ENCODE peak calls at places on chromosomes 12 and 14, in six cellular contexts. D is GM23248, B is thoracic aorta, S is amygdala, Q is neural progenitor cell, X is heart left ventricle. M is an unnamed sample.

GRCh38 chr14:96852823-96853422 is 55.7 kb downstream of the VRK1 start:
- DNase-seq in D (peak), B (no peak), S (no peak), Q (peak), X (no peak), M (peak)

GRCh38 chr12:55745361-55746146 is 2.6 kb downstream of the GDF11 start:
- DNase-seq in D (peak), B (no peak), S (no peak), Q (peak), X (no peak), M (peak)

GRCh38 chr14:88551094-88551870 is 3.5 kb downstream of the PTPN21 start:
- DNase-seq in D (peak), B (no peak), S (peak), Q (peak), X (peak), M (peak)

GRCh38 chr12:105773501-105773900 is 365.3 kb downstream of the NUAK1 start:
- DNase-seq in D (no peak), B (no peak), S (peak), Q (no peak), X (no peak), M (peak)

GRCh38 chr14:58133739-58134138 is 18.3 kb downstream of the ARMH4 start:
- DNase-seq in D (peak), B (no peak), S (no peak), Q (no peak), X (no peak), M (no peak)

GRCh38 chr14:87975636-87976035 is 17.3 kb downstream of the GALC start:
- DNase-seq in D (peak), B (no peak), S (no peak), Q (no peak), X (no peak), M (no peak)

GRCh38 chr12:49832836-49833421 is 4.7 kb upstream of the NCKAP5L start:
- DNase-seq in D (peak), B (no peak), S (no peak), Q (no peak), X (no peak), M (no peak)

GRCh38 chr14:61563880-61564622 is 131.3 kb upstream of the HIF1A start:
- DNase-seq in D (no peak), B (no peak), S (no peak), Q (no peak), X (no peak), M (no peak)

GRCh38 chr14:105398726-105399440 is 545 bp downstream of the TEX22 start:
- DNase-seq in D (peak), B (no peak), S (no peak), Q (no peak), X (no peak), M (peak)

GRCh38 chr12:108939594-108939993 is 59.7 kb downstream of the DAO start:
- DNase-seq in D (peak), B (no peak), S (no peak), Q (peak), X (no peak), M (peak)

GRCh38 chr12:12803186-12803585 is 10.0 kb upstream of the DDX47 start:
- DNase-seq in D (peak), B (peak), S (no peak), Q (no peak), X (peak), M (no peak)

GRCh38 chr12:23950011-23950774 is 723 bp upstream of the SOX5 start:
- DNase-seq in D (peak), B (no peak), S (no peak), Q (peak), X (no peak), M (peak)

GRCh38 chr12:26761775-26762174 is 71.2 kb downstream of the ITPR2 start:
- DNase-seq in D (no peak), B (no peak), S (no peak), Q (no peak), X (no peak), M (no peak)

GRCh38 chr12:52603314-52603713 is 2.1 kb upstream of the KRT72 start:
- DNase-seq in D (peak), B (no peak), S (no peak), Q (no peak), X (no peak), M (no peak)

GRCh38 chr12:119179335-119180021 is 747 bp downstream of the HSPB8 start:
- DNase-seq in D (peak), B (no peak), S (no peak), Q (peak), X (peak), M (peak)

GRCh38 chr14:102945346-102946130 is 23.1 kb downstream of the AMN start:
- DNase-seq in D (peak), B (no peak), S (no peak), Q (no peak), X (no peak), M (peak)

GRCh38 chr12:94768398-94769039 is 118.2 kb upstream of the TMCC3 start:
- DNase-seq in D (no peak), B (no peak), S (no peak), Q (no peak), X (no peak), M (peak)

GRCh38 chr12:83039413-83039812 is 352.7 kb downstream of the TMTC2 start:
- DNase-seq in D (no peak), B (no peak), S (no peak), Q (no peak), X (no peak), M (no peak)

GRCh38 chr14:68637106-68638021 is 155.5 kb downstream of the ZFP36L1 start:
- DNase-seq in D (peak), B (no peak), S (peak), Q (no peak), X (peak), M (no peak)

GRCh38 chr12:57889541-57889989 is 43.0 kb upstream of the CTDSP2 start:
- DNase-seq in D (peak), B (peak), S (no peak), Q (peak), X (peak), M (peak)

GRCh38 chr14:95993768-95994592 is 45.2 kb upstream of the C14orf132 start:
- DNase-seq in D (peak), B (no peak), S (no peak), Q (peak), X (no peak), M (peak)

GRCh38 chr12:52434096-52434733 is at the start of gene KRT75:
- DNase-seq in D (peak), B (no peak), S (no peak), Q (no peak), X (no peak), M (peak)

GRCh38 chr14:33061667-33062325 is 123.1 kb downstream of the NPAS3 start:
- DNase-seq in D (no peak), B (no peak), S (no peak), Q (peak), X (no peak), M (no peak)

GRCh38 chr12:1918081-1918874 is at the start of gene CACNA2D4:
- DNase-seq in D (no peak), B (no peak), S (no peak), Q (peak), X (no peak), M (peak)

GRCh38 chr12:1799068-1799881 is 21.1 kb upstream of the LRTM2 start:
- DNase-seq in D (no peak), B (no peak), S (no peak), Q (no peak), X (peak), M (no peak)

GRCh38 chr14:44914849-44915248 is 46.9 kb downstream of the KLHL28 start:
- DNase-seq in D (peak), B (no peak), S (no peak), Q (peak), X (peak), M (no peak)

GRCh38 chr12:84767079-84767478 is 145.5 kb downstream of the SLC6A15 start:
- DNase-seq in D (no peak), B (no peak), S (no peak), Q (no peak), X (no peak), M (no peak)

GRCh38 chr12:94429191-94429590 is 30.5 kb downstream of the CEP83 start:
- DNase-seq in D (no peak), B (no peak), S (no peak), Q (peak), X (no peak), M (no peak)

GRCh38 chr12:59972941-59973340 is 377.1 kb downstream of the SLC16A7 start:
- DNase-seq in D (peak), B (no peak), S (no peak), Q (no peak), X (no peak), M (no peak)

GRCh38 chr14:64646103-64646502 is 58.1 kb upstream of the PLEKHG3 start:
- DNase-seq in D (peak), B (no peak), S (no peak), Q (no peak), X (no peak), M (no peak)

GRCh38 chr14:96056509-96057422 is 17.6 kb downstream of the C14orf132 start:
- DNase-seq in D (no peak), B (no peak), S (no peak), Q (peak), X (peak), M (no peak)

GRCh38 chr12:48985901-48986300 is 7.8 kb downstream of the WNT1 start:
- DNase-seq in D (no peak), B (no peak), S (no peak), Q (no peak), X (no peak), M (no peak)

GRCh38 chr12:53171725-53172329 is 8.7 kb upstream of the ZNF740 start:
- DNase-seq in D (no peak), B (no peak), S (no peak), Q (no peak), X (no peak), M (peak)

M was measured in left kidney.